ENCODE peak calls at places on chromosome 20, in five cellular contexts. J, U, Z, C and M are unnamed samples. For H3K4me1, the result is how much of the 10 kb centered on the place peaks cover.

GRCh38 chr20:50311308-50312001 is 120.8 kb downstream of the CEBPB start:
- DNase-seq in J (no peak), U (no peak), Z (no peak), C (no peak), M (no peak)

GRCh38 chr20:46084805-46085792 is 4.7 kb downstream of the NCOA5 start:
- DNase-seq in J (no peak), U (no peak), Z (peak), C (peak), M (no peak)

GRCh38 chr20:38985603-38986170 is 23.5 kb downstream of the DHX35 start:
- DNase-seq in J (no peak), U (no peak), Z (no peak), C (peak), M (peak)

GRCh38 chr20:38178581-38178980 is 13.5 kb upstream of the TGM2 start:
- DNase-seq in J (no peak), U (no peak), Z (no peak), C (no peak), M (no peak)

GRCh38 chr20:3431109-3431508 is 23.6 kb upstream of the DNAAF9 start:
- DNase-seq in J (no peak), U (peak), Z (no peak), C (no peak), M (no peak)

GRCh38 chr20:7856756-7857155 is 83.5 kb downstream of the HAO1 start:
- DNase-seq in J (no peak), U (no peak), Z (no peak), C (peak), M (peak)

GRCh38 chr20:22511943-22512910 is 72.1 kb downstream of the FOXA2 start:
- DNase-seq in J (peak), U (no peak), Z (peak), C (peak), M (peak)

GRCh38 chr20:2421247-2421646 is 40.5 kb downstream of the TGM6 start:
- DNase-seq in J (no peak), U (no peak), Z (no peak), C (peak), M (no peak)

GRCh38 chr20:62929051-62929538 is 2.8 kb upstream of the DIDO1 start:
- DNase-seq in J (peak), U (peak), Z (peak), C (peak), M (no peak)

GRCh38 chr20:5195655-5196054 is 68.8 kb downstream of the CDS2 start:
- DNase-seq in J (no peak), U (no peak), Z (no peak), C (no peak), M (peak)

GRCh38 chr20:25250508-25250907 is 2.6 kb downstream of the PYGB start:
- DNase-seq in J (no peak), U (peak), Z (no peak), C (peak), M (no peak)

GRCh38 chr20:17843246-17844132 is 125.1 kb downstream of the SNX5 start:
- DNase-seq in J (no peak), U (peak), Z (no peak), C (peak), M (peak)

DNA sequence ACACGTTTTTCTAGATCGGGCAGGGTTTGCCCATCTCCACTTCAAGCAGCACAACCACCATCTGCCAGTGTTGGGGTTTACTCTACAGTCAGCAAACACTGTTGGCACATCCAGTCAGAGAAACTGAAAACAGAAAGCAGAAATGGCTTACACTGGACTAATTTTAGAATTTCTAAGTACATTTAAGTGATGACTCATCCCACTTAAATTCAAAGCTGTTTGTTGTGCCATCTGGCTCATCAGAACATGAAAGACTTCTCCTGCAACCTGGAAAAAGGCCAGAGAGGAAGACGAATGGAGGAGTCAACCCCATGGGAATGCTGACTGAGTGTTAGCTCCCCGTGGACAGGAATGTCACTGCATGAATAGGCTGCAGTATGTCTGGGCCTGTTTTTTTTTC is 21.8 kb downstream of the FAM209B start:
- DNase-seq in J (no peak), U (peak), Z (no peak), C (peak), M (peak)
- TF ChIP-seq CTCF in J (no peak), U (no peak), Z (no peak), C (peak), M (peak)

GRCh38 chr20:48620486-48621255 is 207.1 kb downstream of the PREX1 start:
- DNase-seq in J (peak), U (peak), Z (peak), C (peak), M (peak)
- H3K4me1 ChIP-seq in J (under half), U (under half), Z (under half), C (under half), M (under half)

GRCh38 chr20:20188647-20189046 is 136.3 kb downstream of the CFAP61 start:
- DNase-seq in J (no peak), U (no peak), Z (no peak), C (no peak), M (no peak)

GRCh38 chr20:20181322-20181721 is 129.0 kb downstream of the CFAP61 start:
- DNase-seq in J (no peak), U (no peak), Z (no peak), C (no peak), M (no peak)

GRCh38 chr20:20184711-20185110 is 132.4 kb downstream of the CFAP61 start:
- DNase-seq in J (no peak), U (no peak), Z (no peak), C (no peak), M (no peak)

GRCh38 chr20:20184149-20184548 is 131.8 kb downstream of the CFAP61 start:
- DNase-seq in J (no peak), U (no peak), Z (no peak), C (no peak), M (no peak)
- TF ChIP-seq CTCF in J (peak), U (no peak), Z (no peak), C (peak), M (peak)

GRCh38 chr20:35737865-35738333 is 4.2 kb downstream of the RBM39 start:
- DNase-seq in J (no peak), U (no peak), Z (no peak), C (no peak), M (no peak)
- H3K4me1 ChIP-seq in J (under half), U (half or more), Z (half or more), C (under half), M (under half)

GRCh38 chr20:20136313-20136712 is 84.0 kb downstream of the CFAP61 start:
- DNase-seq in J (no peak), U (no peak), Z (no peak), C (no peak), M (no peak)

GRCh38 chr20:20134941-20135572 is 82.7 kb downstream of the CFAP61 start:
- DNase-seq in J (no peak), U (no peak), Z (no peak), C (no peak), M (no peak)

GRCh38 chr20:20130399-20130798 is 78.1 kb downstream of the CFAP61 start:
- DNase-seq in J (peak), U (no peak), Z (no peak), C (peak), M (peak)
- TF ChIP-seq CTCF in J (peak), U (no peak), Z (no peak), C (peak), M (peak)

DNA sequence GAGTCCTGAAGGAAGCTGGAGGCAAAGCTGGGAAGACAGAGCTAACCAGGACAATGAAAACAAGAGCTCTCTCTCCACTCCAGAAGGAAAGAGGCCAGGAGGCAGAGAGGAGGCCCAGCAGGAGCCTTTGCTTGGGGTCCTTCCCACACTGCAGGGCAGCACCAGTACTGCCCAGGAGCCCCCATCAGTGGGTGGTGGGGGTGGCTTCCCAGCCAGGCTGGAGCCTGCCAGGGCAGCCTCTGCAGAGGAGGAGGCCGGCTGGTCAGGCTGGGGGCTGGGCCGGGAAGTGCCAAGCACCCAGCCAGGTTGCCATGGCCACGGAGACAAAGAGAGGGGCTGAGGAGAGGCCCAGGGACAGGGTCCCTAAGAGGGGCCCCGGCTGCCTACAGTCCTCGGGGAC is 33.4 kb downstream of the PREX1 start:
- DNase-seq in J (peak), U (no peak), Z (no peak), C (no peak), M (no peak)
- H3K4me1 ChIP-seq in J (under half), U (under half), Z (half or more), C (under half), M (under half)

GRCh38 chr20:63955846-63956663 is at the start of gene UCKL1:
- DNase-seq in J (peak), U (peak), Z (peak), C (peak), M (peak)

GRCh38 chr20:63957690-63958441 is 1.6 kb upstream of the UCKL1 start:
- DNase-seq in J (peak), U (no peak), Z (peak), C (peak), M (peak)

GRCh38 chr20:63958471-63958870 is 2.3 kb upstream of the UCKL1 start:
- DNase-seq in J (no peak), U (no peak), Z (no peak), C (no peak), M (no peak)

GRCh38 chr20:63956664-63957003 is 418 bp upstream of the UCKL1 start:
- DNase-seq in J (no peak), U (no peak), Z (no peak), C (peak), M (no peak)

GRCh38 chr20:63957004-63957689 is 931 bp upstream of the UCKL1 start:
- DNase-seq in J (peak), U (no peak), Z (peak), C (peak), M (peak)
- TF ChIP-seq CTCF in J (peak), U (no peak), Z (no peak), C (no peak), M (peak)

GRCh38 chr20:21360686-21361085 is 36.6 kb downstream of the NKX2-4 start:
- DNase-seq in J (no peak), U (no peak), Z (no peak), C (no peak), M (no peak)
- H3K4me1 ChIP-seq in J (under half), U (under half), Z (under half), C (under half), M (under half)